ENCODE peak calls at places on chromosomes 4 and X, in four cellular contexts. One of them, this sample, is unnamed.

GRCh38 chr4:56990109-56990508 is 11.4 kb downstream of the POLR2B start:
- DNase-seq in heart left ventricle: no peak
- DNase-seq in cardiac muscle cell: no peak
- DNase-seq in upper lobe of left lung: no peak
- DNase-seq in this sample: no peak

GRCh38 chr4:127505203-127505602 is 127.6 kb upstream of the INTU start:
- DNase-seq in heart left ventricle: peak; percentile 38
- DNase-seq in cardiac muscle cell: peak; percentile 59
- DNase-seq in upper lobe of left lung: no peak
- DNase-seq in this sample: no peak

GRCh38 chrX:40300286-40300890 is 202.6 kb upstream of the BCOR start:
- DNase-seq in cardiac muscle cell: no peak
- DNase-seq in upper lobe of left lung: no peak
- DNase-seq in heart left ventricle: no peak
- DNase-seq in this sample: no peak

GRCh38 chr4:115770046-115770543 is 656.7 kb upstream of the NDST4 start:
- DNase-seq in heart left ventricle: no peak
- DNase-seq in upper lobe of left lung: no peak
- DNase-seq in cardiac muscle cell: no peak
- DNase-seq in this sample: no peak

GRCh38 chrX:104679175-104679574 is 113.2 kb downstream of the IL1RAPL2 start:
- DNase-seq in cardiac muscle cell: no peak
- DNase-seq in upper lobe of left lung: no peak
- DNase-seq in heart left ventricle: no peak
- DNase-seq in this sample: no peak

GRCh38 chr4:183618681-183619080 is 40.3 kb downstream of the RWDD4 start:
- DNase-seq in upper lobe of left lung: no peak
- DNase-seq in cardiac muscle cell: no peak
- DNase-seq in heart left ventricle: no peak
- DNase-seq in this sample: peak; percentile 71

GRCh38 chr4:128288689-128289106 is 1.1 kb upstream of the PGRMC2 start:
- DNase-seq in heart left ventricle: no peak
- DNase-seq in upper lobe of left lung: no peak
- DNase-seq in cardiac muscle cell: no peak
- DNase-seq in this sample: no peak

GRCh38 chr4:67727124-67727850 is 26.3 kb upstream of the UBA6 start:
- DNase-seq in cardiac muscle cell: no peak
- DNase-seq in upper lobe of left lung: no peak
- DNase-seq in heart left ventricle: no peak
- DNase-seq in this sample: no peak

GRCh38 chr4:22969314-22969896 is 276.7 kb downstream of the GBA3 start:
- DNase-seq in heart left ventricle: no peak
- DNase-seq in upper lobe of left lung: no peak
- DNase-seq in cardiac muscle cell: no peak
- DNase-seq in this sample: no peak

GRCh38 chrX:40174594-40175415 is 77.0 kb upstream of the BCOR start:
- DNase-seq in cardiac muscle cell: peak; percentile 82
- DNase-seq in heart left ventricle: peak; percentile 54
- DNase-seq in upper lobe of left lung: peak; percentile 92
- DNase-seq in this sample: peak; percentile 57

GRCh38 chr4:142407569-142407968 is 438.5 kb downstream of the INPP4B start:
- DNase-seq in heart left ventricle: no peak
- DNase-seq in cardiac muscle cell: no peak
- DNase-seq in upper lobe of left lung: no peak
- DNase-seq in this sample: no peak

GRCh38 chr4:75248770-75249467 is 265.3 kb downstream of the RCHY1 start:
- DNase-seq in cardiac muscle cell: no peak
- DNase-seq in upper lobe of left lung: no peak
- DNase-seq in heart left ventricle: no peak
- DNase-seq in this sample: no peak

GRCh38 chr4:153927546-153927945 is 138.7 kb upstream of the SFRP2 start:
- DNase-seq in upper lobe of left lung: no peak
- DNase-seq in heart left ventricle: no peak
- DNase-seq in cardiac muscle cell: no peak
- DNase-seq in this sample: no peak

GRCh38 chr4:150510176-150510875 is 71.6 kb upstream of the MAB21L2 start:
- DNase-seq in heart left ventricle: no peak
- DNase-seq in cardiac muscle cell: no peak
- DNase-seq in upper lobe of left lung: no peak
- DNase-seq in this sample: no peak

GRCh38 chr4:13464543-13464942 is 19.6 kb downstream of the RAB28 start:
- DNase-seq in cardiac muscle cell: no peak
- DNase-seq in heart left ventricle: no peak
- DNase-seq in upper lobe of left lung: no peak
- DNase-seq in this sample: no peak

GRCh38 chrX:16827225-16827624 is 41.0 kb downstream of the TXLNG start:
- DNase-seq in heart left ventricle: no peak
- DNase-seq in cardiac muscle cell: no peak
- DNase-seq in upper lobe of left lung: no peak
- DNase-seq in this sample: no peak

GRCh38 chr4:815464-816146 is 10.3 kb downstream of the CPLX1 start:
- DNase-seq in heart left ventricle: no peak
- DNase-seq in cardiac muscle cell: no peak
- DNase-seq in upper lobe of left lung: no peak
- DNase-seq in this sample: no peak

GRCh38 chrX:120769576-120770341 is 105.9 kb downstream of the CT47B1 start:
- DNase-seq in cardiac muscle cell: peak; percentile 28
- DNase-seq in heart left ventricle: no peak
- DNase-seq in upper lobe of left lung: no peak
- DNase-seq in this sample: no peak

GRCh38 chrX:44914532-44915198 is 41.7 kb downstream of the KDM6A start:
- DNase-seq in upper lobe of left lung: no peak
- DNase-seq in cardiac muscle cell: no peak
- DNase-seq in heart left ventricle: no peak
- DNase-seq in this sample: no peak

GRCh38 chrX:78024349-78025108 is 55.1 kb upstream of the PGAM4 start:
- DNase-seq in upper lobe of left lung: no peak
- DNase-seq in heart left ventricle: no peak
- DNase-seq in cardiac muscle cell: no peak
- DNase-seq in this sample: no peak

GRCh38 chr4:121484633-121485032 is 103.8 kb upstream of the QRFPR start:
- DNase-seq in cardiac muscle cell: peak; percentile 47
- DNase-seq in heart left ventricle: peak; percentile 24
- DNase-seq in upper lobe of left lung: no peak
- DNase-seq in this sample: no peak

GRCh38 chr4:152094851-152095700 is 334.3 kb upstream of the GATB start:
- DNase-seq in heart left ventricle: no peak
- DNase-seq in cardiac muscle cell: no peak
- DNase-seq in upper lobe of left lung: no peak
- DNase-seq in this sample: no peak

GRCh38 chr4:103754844-103755243 is 35.1 kb upstream of the TACR3 start:
- DNase-seq in cardiac muscle cell: no peak
- DNase-seq in heart left ventricle: no peak
- DNase-seq in upper lobe of left lung: no peak
- DNase-seq in this sample: no peak

GRCh38 chrX:53481816-53482485 is 47.8 kb upstream of the HSD17B10 start:
- DNase-seq in cardiac muscle cell: peak; percentile 64
- DNase-seq in heart left ventricle: peak; percentile 18
- DNase-seq in upper lobe of left lung: no peak
- DNase-seq in this sample: no peak

GRCh38 chrX:45715787-45716186 is 515.1 kb upstream of the DIPK2B start:
- DNase-seq in heart left ventricle: no peak
- DNase-seq in cardiac muscle cell: no peak
- DNase-seq in upper lobe of left lung: no peak
- DNase-seq in this sample: no peak

GRCh38 chr4:20305976-20306375 is 54.3 kb downstream of the SLIT2 start:
- DNase-seq in heart left ventricle: no peak
- DNase-seq in cardiac muscle cell: peak; percentile 24
- DNase-seq in upper lobe of left lung: no peak
- DNase-seq in this sample: no peak

GRCh38 chrX:88560673-88561330 is 186.2 kb upstream of the CPXCR1 start:
- DNase-seq in upper lobe of left lung: no peak
- DNase-seq in heart left ventricle: no peak
- DNase-seq in cardiac muscle cell: peak; percentile 0
- DNase-seq in this sample: no peak

GRCh38 chrX:40864972-40865371 is 129.6 kb upstream of the MED14 start:
- DNase-seq in upper lobe of left lung: no peak
- DNase-seq in cardiac muscle cell: no peak
- DNase-seq in heart left ventricle: no peak
- DNase-seq in this sample: no peak

GRCh38 chrX:107552976-107553375 is 75.3 kb upstream of the PRPS1 start:
- DNase-seq in heart left ventricle: no peak
- DNase-seq in cardiac muscle cell: no peak
- DNase-seq in upper lobe of left lung: no peak
- DNase-seq in this sample: no peak

GRCh38 chr4:34861661-34862060 is 1382.7 kb downstream of the ARAP2 start:
- DNase-seq in cardiac muscle cell: no peak
- DNase-seq in upper lobe of left lung: no peak
- DNase-seq in heart left ventricle: no peak
- DNase-seq in this sample: no peak

GRCh38 chr4:147546341-147546740 is 65.4 kb downstream of the EDNRA start:
- DNase-seq in upper lobe of left lung: no peak
- DNase-seq in heart left ventricle: no peak
- DNase-seq in cardiac muscle cell: no peak
- DNase-seq in this sample: no peak

GRCh38 chr4:1015746-1016145 is 4.3 kb downstream of the FGFRL1 start:
- DNase-seq in cardiac muscle cell: no peak
- DNase-seq in upper lobe of left lung: peak; percentile 75
- DNase-seq in heart left ventricle: no peak
- DNase-seq in this sample: no peak

GRCh38 chr4:37188100-37188499 is 56.4 kb upstream of the NWD2 start:
- DNase-seq in heart left ventricle: no peak
- DNase-seq in cardiac muscle cell: no peak
- DNase-seq in upper lobe of left lung: no peak
- DNase-seq in this sample: no peak

DNA sequence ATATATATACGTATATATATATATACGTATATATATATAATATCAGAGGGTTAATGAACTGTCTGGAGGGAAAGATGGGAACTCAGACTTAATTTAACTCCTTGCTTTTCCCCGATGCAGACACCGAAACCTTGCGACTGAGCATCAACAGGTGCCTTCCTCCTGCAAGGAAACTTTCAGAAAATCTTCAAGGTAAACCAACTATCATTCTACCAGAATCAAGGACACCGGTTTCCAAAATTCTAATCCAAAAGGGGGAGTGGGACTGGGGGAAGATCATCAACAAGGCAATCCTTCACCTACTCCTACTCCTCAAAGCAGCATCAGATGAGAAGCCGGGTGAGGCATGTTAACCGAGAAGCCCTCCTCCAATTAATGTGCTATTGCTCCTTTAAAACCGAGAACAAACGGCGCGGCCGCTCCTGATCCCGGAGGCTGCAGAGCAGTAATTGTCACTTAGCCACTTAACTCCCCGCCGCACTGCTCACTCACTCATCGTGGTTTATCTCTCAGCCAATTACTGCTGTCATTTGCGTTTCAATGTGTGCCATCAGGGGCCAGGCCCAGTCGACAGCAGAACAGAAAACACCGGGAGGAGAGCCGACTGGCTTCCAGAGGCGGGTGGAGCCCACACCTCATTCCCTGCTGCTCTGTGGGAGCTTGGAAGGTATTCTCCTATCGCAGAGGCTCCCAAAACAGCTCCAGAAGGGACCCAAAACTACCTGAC is 61.7 kb downstream of the MAML3 start:
- DNase-seq in cardiac muscle cell: peak; percentile 94
- DNase-seq in upper lobe of left lung: peak; percentile 45
- DNase-seq in heart left ventricle: peak; percentile 51
- DNase-seq in this sample: peak; percentile 54
- H3K4me1 ChIP-seq in cardiac muscle cell: peaks cover 70% of the 10 kb centered on the region
- H3K4me1 ChIP-seq in upper lobe of left lung: peaks cover 80% of the 10 kb centered on the region
- H3K4me1 ChIP-seq in heart left ventricle: peaks cover 7% of the 10 kb centered on the region
- H3K4me1 ChIP-seq in this sample: peaks cover 22% of the 10 kb centered on the region

GRCh38 chrX:28178206-28178605 is 197.0 kb upstream of the DCAF8L1 start:
- DNase-seq in heart left ventricle: no peak
- DNase-seq in cardiac muscle cell: no peak
- DNase-seq in upper lobe of left lung: no peak
- DNase-seq in this sample: peak; percentile 35

DNA sequence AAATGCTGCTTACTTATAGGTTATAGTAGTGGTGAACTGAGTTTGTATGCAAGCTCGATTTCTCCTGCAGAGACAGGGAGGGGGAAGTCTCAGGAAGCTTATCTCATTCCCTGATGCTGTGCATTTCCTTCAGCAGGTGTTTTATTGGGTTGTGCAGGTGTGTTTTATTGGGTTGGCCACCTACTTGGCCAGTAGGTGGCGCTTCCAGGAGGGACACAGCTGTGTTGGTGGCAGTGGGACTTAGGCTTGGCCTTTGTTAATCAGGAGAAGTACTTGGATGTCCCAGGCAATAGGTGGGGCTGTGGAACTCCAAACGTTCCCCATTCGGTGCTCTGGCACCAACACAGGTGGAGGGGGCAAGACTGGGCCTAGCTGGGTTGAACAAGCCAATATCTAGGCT is 196.0 kb upstream of the DCAF8L1 start:
- DNase-seq in heart left ventricle: no peak
- DNase-seq in cardiac muscle cell: peak; percentile 74
- DNase-seq in upper lobe of left lung: no peak
- DNase-seq in this sample: peak; percentile 31
- TF ChIP-seq CTCF in heart left ventricle: peak; percentile 12
- TF ChIP-seq CTCF in cardiac muscle cell: peak; percentile 18
- TF ChIP-seq CTCF in upper lobe of left lung: no peak
- TF ChIP-seq CTCF in this sample: peak; percentile 17

DNA sequence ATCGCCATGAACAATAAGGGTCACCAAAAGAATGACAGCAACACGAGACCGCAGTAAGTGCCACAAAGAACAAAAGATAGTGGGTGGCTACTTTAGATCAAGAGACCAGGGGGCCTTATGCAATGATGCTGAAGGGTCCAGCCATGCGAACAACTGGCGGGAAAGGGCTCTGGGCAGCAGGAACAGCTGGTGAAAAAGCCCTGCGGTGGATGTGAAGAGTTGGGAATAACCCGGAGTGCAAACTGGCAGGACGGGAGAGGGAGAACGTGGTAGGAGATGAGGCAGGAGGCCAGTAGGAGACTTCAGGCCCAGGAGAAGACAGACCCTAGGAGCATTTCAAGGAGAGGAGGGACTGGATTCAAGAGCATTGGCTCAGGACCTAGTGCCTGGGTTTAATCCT is 120.2 kb downstream of the AFAP1 start:
- DNase-seq in upper lobe of left lung: no peak
- DNase-seq in heart left ventricle: no peak
- DNase-seq in cardiac muscle cell: no peak
- DNase-seq in this sample: no peak
- H3K4me1 ChIP-seq in upper lobe of left lung: peaks cover 7% of the 10 kb centered on the region
- H3K4me1 ChIP-seq in heart left ventricle: no peaks in the 10 kb centered on the region
- H3K4me1 ChIP-seq in cardiac muscle cell: peaks cover 39% of the 10 kb centered on the region
- H3K4me1 ChIP-seq in this sample: peaks cover 4% of the 10 kb centered on the region

GRCh38 chr4:39698424-39699009 is 581 bp downstream of the UBE2K start:
- DNase-seq in cardiac muscle cell: peak; percentile 59
- DNase-seq in heart left ventricle: peak; percentile 68
- DNase-seq in upper lobe of left lung: no peak
- DNase-seq in this sample: peak; percentile 68

GRCh38 chr4:39699676-39700409 is 1.9 kb downstream of the UBE2K start:
- DNase-seq in heart left ventricle: no peak
- DNase-seq in upper lobe of left lung: no peak
- DNase-seq in cardiac muscle cell: no peak
- DNase-seq in this sample: no peak

GRCh38 chr4:39700500-39700899 is 2.6 kb downstream of the UBE2K start:
- DNase-seq in cardiac muscle cell: no peak
- DNase-seq in heart left ventricle: no peak
- DNase-seq in upper lobe of left lung: no peak
- DNase-seq in this sample: no peak

GRCh38 chr4:39702716-39703115 is 4.8 kb downstream of the UBE2K start:
- DNase-seq in upper lobe of left lung: no peak
- DNase-seq in cardiac muscle cell: no peak
- DNase-seq in heart left ventricle: no peak
- DNase-seq in this sample: no peak

GRCh38 chr4:39697740-39698423 is at the start of gene UBE2K:
- DNase-seq in heart left ventricle: peak; percentile 91
- DNase-seq in upper lobe of left lung: peak; percentile 98
- DNase-seq in cardiac muscle cell: peak; percentile 93
- DNase-seq in this sample: peak; percentile 93
- TF ChIP-seq CTCF in heart left ventricle: no peak
- TF ChIP-seq CTCF in upper lobe of left lung: no peak
- TF ChIP-seq CTCF in cardiac muscle cell: no peak
- TF ChIP-seq CTCF in this sample: no peak

This sample was measured in right lobe of liver.